ENCODE peak calls at places on chromosome 5, in ten cellular contexts. V, R, N, Y, I, S, W, M, J and U are unnamed samples.

GRCh38 chr5:94793113-94793815 is 174.8 kb downstream of the SLF1 start:
- DNase-seq in V (peak), R (no peak), N (no peak), Y (no peak), I (no peak), S (no peak), W (no peak), M (peak), J (no peak), U (no peak)

GRCh38 chr5:131607418-131607817 is 27.6 kb downstream of the RAPGEF6 start:
- DNase-seq in V (no peak), R (no peak), N (no peak), Y (no peak), I (no peak), S (no peak), W (no peak), M (no peak), J (no peak), U (no peak)

GRCh38 chr5:56534102-56534501 is 281.2 kb upstream of the MAP3K1 start:
- DNase-seq in V (peak), R (no peak), N (no peak), Y (no peak), I (no peak), S (peak), W (no peak), M (peak), J (peak), U (no peak)

GRCh38 chr5:6812091-6812490 is 98.9 kb downstream of the TENT4A start:
- DNase-seq in V (no peak), R (no peak), N (no peak), Y (no peak), I (no peak), S (no peak), W (no peak), M (no peak), J (no peak), U (no peak)

GRCh38 chr5:5043346-5043745 is 96.8 kb upstream of the ADAMTS16 start:
- DNase-seq in V (no peak), R (no peak), N (no peak), Y (no peak), I (no peak), S (no peak), W (no peak), M (no peak), J (no peak), U (no peak)

GRCh38 chr5:115419794-115420585 is 123.5 kb upstream of the CCDC112 start:
- DNase-seq in V (peak), R (no peak), N (no peak), Y (no peak), I (peak), S (no peak), W (no peak), M (no peak), J (no peak), U (no peak)

GRCh38 chr5:58922392-58923171 is 339.7 kb downstream of the RAB3C start:
- DNase-seq in V (peak), R (peak), N (peak), Y (peak), I (no peak), S (peak), W (no peak), M (no peak), J (no peak), U (peak)

GRCh38 chr5:123438902-123439301 is 15.7 kb upstream of the CEP120 start:
- DNase-seq in V (no peak), R (no peak), N (no peak), Y (no peak), I (no peak), S (no peak), W (no peak), M (no peak), J (no peak), U (no peak)

GRCh38 chr5:91443028-91443427 is 59.9 kb upstream of the ARRDC3 start:
- DNase-seq in V (peak), R (no peak), N (no peak), Y (no peak), I (no peak), S (no peak), W (no peak), M (no peak), J (no peak), U (no peak)

GRCh38 chr5:115209279-115209678 is 39.6 kb upstream of the TRIM36 start:
- DNase-seq in V (no peak), R (peak), N (no peak), Y (no peak), I (no peak), S (no peak), W (peak), M (peak), J (no peak), U (no peak)

GRCh38 chr5:113692466-113693204 is 179.1 kb downstream of the YTHDC2 start:
- DNase-seq in V (no peak), R (no peak), N (no peak), Y (no peak), I (peak), S (no peak), W (no peak), M (no peak), J (no peak), U (no peak)

GRCh38 chr5:54551292-54551691 is 33.7 kb downstream of the SNX18 start:
- DNase-seq in V (no peak), R (no peak), N (no peak), Y (no peak), I (no peak), S (no peak), W (no peak), M (no peak), J (no peak), U (no peak)

GRCh38 chr5:59746261-59746765 is 147.2 kb downstream of the PDE4D start:
- DNase-seq in V (peak), R (no peak), N (no peak), Y (no peak), I (no peak), S (no peak), W (no peak), M (no peak), J (no peak), U (no peak)

GRCh38 chr5:170623576-170624181 is 119.9 kb downstream of the KCNIP1 start:
- DNase-seq in V (peak), R (no peak), N (peak), Y (peak), I (peak), S (peak), W (no peak), M (no peak), J (no peak), U (peak)

GRCh38 chr5:151134228-151134627 is 23.4 kb downstream of the ANXA6 start:
- DNase-seq in V (no peak), R (no peak), N (peak), Y (peak), I (no peak), S (peak), W (no peak), M (no peak), J (no peak), U (no peak)

GRCh38 chr5:107153304-107153703 is 517.4 kb downstream of the EFNA5 start:
- DNase-seq in V (no peak), R (no peak), N (no peak), Y (no peak), I (no peak), S (no peak), W (no peak), M (no peak), J (no peak), U (no peak)

GRCh38 chr5:14587143-14587542 is 5.6 kb downstream of the OTULINL start:
- DNase-seq in V (no peak), R (peak), N (peak), Y (no peak), I (no peak), S (no peak), W (no peak), M (no peak), J (no peak), U (no peak)

GRCh38 chr5:132104561-132104960 is 31.0 kb downstream of the CSF2 start:
- DNase-seq in V (peak), R (no peak), N (no peak), Y (no peak), I (no peak), S (no peak), W (no peak), M (no peak), J (no peak), U (no peak)

GRCh38 chr5:163504091-163504931 is 1.1 kb upstream of the MAT2B start:
- DNase-seq in V (peak), R (peak), N (peak), Y (no peak), I (peak), S (peak), W (peak), M (peak), J (no peak), U (peak)

GRCh38 chr5:154312571-154312970 is 122.0 kb downstream of the GALNT10 start:
- DNase-seq in V (peak), R (no peak), N (no peak), Y (no peak), I (no peak), S (no peak), W (no peak), M (no peak), J (no peak), U (no peak)

GRCh38 chr5:126884269-126884819 is 107.4 kb downstream of the LMNB1 start:
- DNase-seq in V (peak), R (no peak), N (no peak), Y (no peak), I (no peak), S (no peak), W (no peak), M (no peak), J (no peak), U (no peak)

GRCh38 chr5:35855221-35855620 is 1.5 kb upstream of the IL7R start:
- DNase-seq in V (no peak), R (no peak), N (no peak), Y (no peak), I (no peak), S (no peak), W (no peak), M (peak), J (no peak), U (no peak)

GRCh38 chr5:114055318-114055788 is 306.5 kb upstream of the KCNN2 start:
- DNase-seq in V (peak), R (no peak), N (no peak), Y (no peak), I (peak), S (peak), W (no peak), M (no peak), J (no peak), U (peak)

GRCh38 chr5:37071901-37072581 is 177.1 kb downstream of the CPLANE1 start:
- DNase-seq in V (peak), R (no peak), N (no peak), Y (no peak), I (no peak), S (no peak), W (no peak), M (no peak), J (no peak), U (no peak)

GRCh38 chr5:133876266-133876665 is 92.2 kb downstream of the C5orf15 start:
- DNase-seq in V (no peak), R (no peak), N (no peak), Y (no peak), I (no peak), S (no peak), W (no peak), M (no peak), J (no peak), U (no peak)

GRCh38 chr5:52880541-52880940 is 92.8 kb downstream of the ITGA1 start:
- DNase-seq in V (no peak), R (no peak), N (no peak), Y (no peak), I (no peak), S (no peak), W (no peak), M (no peak), J (no peak), U (no peak)

GRCh38 chr5:61176631-61177030 is 14.4 kb upstream of the SMIM15 start:
- DNase-seq in V (no peak), R (no peak), N (no peak), Y (no peak), I (no peak), S (no peak), W (no peak), M (no peak), J (no peak), U (no peak)

GRCh38 chr5:175638305-175638704 is 19.6 kb upstream of the HRH2 start:
- DNase-seq in V (no peak), R (no peak), N (no peak), Y (no peak), I (peak), S (no peak), W (no peak), M (no peak), J (no peak), U (no peak)

GRCh38 chr5:112004867-112005532 is 248.0 kb upstream of the NREP start:
- DNase-seq in V (peak), R (no peak), N (no peak), Y (no peak), I (no peak), S (no peak), W (no peak), M (no peak), J (no peak), U (no peak)

GRCh38 chr5:167916706-167917105 is 374.7 kb upstream of the WWC1 start:
- DNase-seq in V (peak), R (peak), N (no peak), Y (no peak), I (peak), S (no peak), W (no peak), M (no peak), J (no peak), U (no peak)

GRCh38 chr5:73365301-73365853 is 83.2 kb downstream of the FOXD1 start:
- DNase-seq in V (peak), R (no peak), N (no peak), Y (no peak), I (no peak), S (no peak), W (no peak), M (no peak), J (no peak), U (no peak)

GRCh38 chr5:148147415-148147814 is 20.9 kb upstream of the SPINK14 start:
- DNase-seq in V (no peak), R (no peak), N (no peak), Y (no peak), I (no peak), S (no peak), W (no peak), M (no peak), J (no peak), U (no peak)

GRCh38 chr5:141778211-141778610 is 96.2 kb upstream of the ARAP3 start:
- DNase-seq in V (peak), R (no peak), N (no peak), Y (no peak), I (peak), S (no peak), W (no peak), M (no peak), J (no peak), U (no peak)

GRCh38 chr5:81268797-81269196 is 32.6 kb upstream of the ZCCHC9 start:
- DNase-seq in V (peak), R (no peak), N (no peak), Y (no peak), I (no peak), S (no peak), W (no peak), M (no peak), J (no peak), U (no peak)

GRCh38 chr5:110435207-110435606 is 291.3 kb downstream of the TMEM232 start:
- DNase-seq in V (no peak), R (no peak), N (no peak), Y (no peak), I (no peak), S (no peak), W (no peak), M (no peak), J (no peak), U (no peak)

GRCh38 chr5:937151-937924 is 44.7 kb downstream of the TRIP13 start:
- DNase-seq in V (no peak), R (no peak), N (peak), Y (no peak), I (no peak), S (no peak), W (no peak), M (no peak), J (no peak), U (no peak)

GRCh38 chr5:154758501-154758900 is 3.3 kb downstream of the LARP1 start:
- DNase-seq in V (peak), R (no peak), N (no peak), Y (no peak), I (no peak), S (no peak), W (no peak), M (no peak), J (no peak), U (no peak)

GRCh38 chr5:19266791-19267190 is 721.2 kb downstream of the CDH18 start:
- DNase-seq in V (no peak), R (no peak), N (no peak), Y (no peak), I (no peak), S (no peak), W (no peak), M (no peak), J (no peak), U (no peak)

DNA sequence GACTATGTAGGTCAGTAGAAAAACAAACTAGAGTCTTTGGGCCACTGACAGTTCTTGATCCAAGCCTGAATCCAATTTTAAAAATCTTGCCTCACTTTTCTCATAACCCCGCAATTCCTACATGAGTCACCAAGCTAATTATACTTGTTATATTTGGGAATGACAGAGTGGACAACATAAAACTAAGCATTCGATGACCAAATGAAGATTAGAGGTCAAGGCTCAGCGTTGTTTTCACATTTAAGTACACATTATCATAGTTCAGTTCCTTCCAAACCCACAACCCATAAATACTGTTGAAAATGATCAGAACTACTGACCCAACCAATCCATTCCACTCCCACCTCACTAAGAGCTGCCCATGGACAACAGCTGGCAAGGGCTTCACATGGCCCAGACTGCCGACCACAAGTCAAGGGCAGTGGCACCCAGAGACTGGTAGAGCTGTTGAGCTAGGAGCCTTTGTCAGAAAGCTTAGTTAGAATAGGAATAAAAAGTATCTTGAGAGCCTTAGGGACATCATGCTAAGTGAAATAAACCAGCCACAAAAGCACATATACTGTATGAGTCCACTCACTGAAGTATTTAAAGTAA is 64.2 kb downstream of the MYO10 start:
- DNase-seq in V (peak), R (no peak), N (no peak), Y (no peak), I (no peak), S (no peak), W (no peak), M (no peak), J (no peak), U (no peak)
- H3K27ac ChIP-seq in V (peak), R (no peak), N (peak), Y (peak), I (no peak), S (peak), W (no peak), M (no peak), J (no peak), U (no peak)

GRCh38 chr5:120382813-120383212 is 81.3 kb upstream of the PRR16 start:
- DNase-seq in V (peak), R (no peak), N (no peak), Y (no peak), I (no peak), S (no peak), W (no peak), M (no peak), J (no peak), U (no peak)

GRCh38 chr5:120386981-120387380 is 77.1 kb upstream of the PRR16 start:
- DNase-seq in V (no peak), R (no peak), N (no peak), Y (no peak), I (no peak), S (no peak), W (no peak), M (no peak), J (no peak), U (no peak)

DNA sequence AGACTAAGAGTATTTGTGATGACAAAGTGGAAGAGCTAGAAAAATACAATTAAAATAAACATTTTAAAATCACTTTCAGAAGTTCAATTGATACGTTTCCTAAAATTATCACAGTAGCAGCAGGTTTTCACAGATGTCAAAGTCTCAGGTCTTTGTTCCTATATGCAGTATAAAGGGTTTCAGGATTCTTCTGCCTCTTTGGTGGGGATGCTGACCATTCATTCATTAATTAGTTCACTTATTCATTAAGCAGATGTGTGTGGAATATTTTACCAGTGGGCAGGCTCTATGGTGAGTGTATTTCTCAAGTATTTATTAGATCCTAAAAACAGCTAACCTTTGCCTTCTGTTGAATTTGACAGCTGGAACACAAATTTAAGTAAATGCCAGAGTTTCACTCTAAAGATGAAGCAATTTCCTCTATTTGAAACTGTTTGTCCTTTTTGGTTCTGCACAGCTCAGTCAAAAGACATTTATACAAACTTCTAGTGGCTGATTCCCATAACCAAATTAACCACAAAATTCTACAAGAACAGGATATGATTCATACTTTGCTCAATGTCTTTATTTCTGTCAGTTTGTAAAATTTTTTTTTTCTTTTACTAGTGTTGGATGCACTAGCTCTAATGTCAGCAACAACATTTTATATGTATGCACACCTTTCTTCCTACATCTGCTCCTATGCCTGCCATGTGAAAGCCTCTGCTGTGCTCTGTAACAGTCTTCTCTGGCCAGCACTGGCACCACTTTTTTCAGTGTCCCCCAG is 75.9 kb upstream of the PRR16 start:
- DNase-seq in V (peak), R (no peak), N (no peak), Y (no peak), I (no peak), S (no peak), W (no peak), M (no peak), J (no peak), U (no peak)
- H3K27ac ChIP-seq in V (peak), R (no peak), N (peak), Y (no peak), I (no peak), S (peak), W (no peak), M (no peak), J (no peak), U (no peak)

GRCh38 chr5:16049766-16050165 is 129.8 kb downstream of the MARCHF11 start:
- DNase-seq in V (no peak), R (no peak), N (no peak), Y (no peak), I (no peak), S (no peak), W (no peak), M (no peak), J (no peak), U (no peak)
- H3K27ac ChIP-seq in V (no peak), R (no peak), N (no peak), Y (no peak), I (no peak), S (no peak), W (no peak), M (no peak), J (no peak), U (no peak)

DNA sequence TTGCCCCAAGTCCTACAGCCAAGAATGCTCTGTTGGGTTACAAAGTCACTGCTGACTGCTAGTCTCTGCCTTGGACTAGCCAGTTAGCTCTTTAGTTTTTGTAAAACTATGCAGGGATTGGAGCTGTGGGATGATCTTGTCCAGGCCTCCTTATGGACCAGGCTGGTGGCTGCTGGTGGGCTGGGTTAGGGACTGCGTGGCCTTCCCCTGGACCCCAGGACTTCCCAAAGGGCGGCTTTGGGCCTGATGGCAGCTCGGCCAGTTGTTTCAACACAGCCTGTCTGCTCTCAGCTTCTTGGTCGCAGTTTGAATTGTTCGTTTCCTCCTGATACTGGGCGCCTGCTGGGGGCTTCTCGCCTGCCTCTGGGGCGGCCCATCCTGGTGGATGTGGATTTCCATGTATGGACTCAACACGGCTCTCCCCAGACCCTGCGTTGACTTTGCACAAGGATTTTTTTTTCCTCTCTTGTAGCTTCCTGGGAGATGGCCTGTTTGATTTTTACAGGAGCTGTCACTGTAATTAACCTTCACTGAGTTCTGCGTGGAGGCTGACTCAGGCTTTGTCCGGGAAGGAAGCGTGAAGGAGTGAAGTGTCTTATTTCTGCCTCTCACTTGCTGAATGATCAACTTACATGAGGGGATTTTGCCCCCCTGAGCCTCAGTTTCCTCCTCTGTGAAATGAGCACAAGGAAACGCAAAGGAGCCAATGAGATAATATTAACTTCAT is 91.9 kb upstream of the NEURL1B start:
- DNase-seq in V (no peak), R (no peak), N (peak), Y (no peak), I (no peak), S (no peak), W (no peak), M (no peak), J (no peak), U (no peak)
- H3K27ac ChIP-seq in V (no peak), R (no peak), N (no peak), Y (no peak), I (no peak), S (no peak), W (no peak), M (no peak), J (no peak), U (peak)